ENCODE peak calls at places on chromosomes 13 and 19, in six cellular contexts. One of them, this sample, is unnamed.

GRCh38 chr19:34676697-34677385 is at the start of gene SCGB2B2:
- DNase-seq in activated naive CD8-positive, alpha-beta T cell treated with anti-CD3 and anti-CD28 coated beads for 36 hours: peak
- DNase-seq in stimulated activated CD4-positive, alpha-beta T cell treated with anti-CD3 and anti-CD28 coated beads, TNF-alpha, amount 100 ng/mL, for 1 hour: no peak
- DNase-seq in T-helper 2 cell: no peak
- DNase-seq in anterior cingulate cortex: peak
- DNase-seq in naive thymus-derived CD8-positive, alpha-beta T cell: no peak
- DNase-seq in this sample: no peak

GRCh38 chr19:18412610-18413239 is 6.5 kb upstream of the SSBP4 start:
- DNase-seq in T-helper 2 cell: no peak
- DNase-seq in stimulated activated CD4-positive, alpha-beta T cell treated with anti-CD3 and anti-CD28 coated beads, TNF-alpha, amount 100 ng/mL, for 1 hour: no peak
- DNase-seq in naive thymus-derived CD8-positive, alpha-beta T cell: no peak
- DNase-seq in anterior cingulate cortex: no peak
- DNase-seq in activated naive CD8-positive, alpha-beta T cell treated with anti-CD3 and anti-CD28 coated beads for 36 hours: no peak
- DNase-seq in this sample: no peak

GRCh38 chr19:50252111-50252886 is 48.9 kb downstream of the MYH14 start:
- DNase-seq in stimulated activated CD4-positive, alpha-beta T cell treated with anti-CD3 and anti-CD28 coated beads, TNF-alpha, amount 100 ng/mL, for 1 hour: no peak
- DNase-seq in activated naive CD8-positive, alpha-beta T cell treated with anti-CD3 and anti-CD28 coated beads for 36 hours: peak
- DNase-seq in naive thymus-derived CD8-positive, alpha-beta T cell: no peak
- DNase-seq in anterior cingulate cortex: peak
- DNase-seq in T-helper 2 cell: peak
- DNase-seq in this sample: peak

GRCh38 chr19:50510121-50510670 is 795 bp downstream of the JOSD2 start:
- DNase-seq in naive thymus-derived CD8-positive, alpha-beta T cell: no peak
- DNase-seq in stimulated activated CD4-positive, alpha-beta T cell treated with anti-CD3 and anti-CD28 coated beads, TNF-alpha, amount 100 ng/mL, for 1 hour: no peak
- DNase-seq in anterior cingulate cortex: peak
- DNase-seq in T-helper 2 cell: no peak
- DNase-seq in activated naive CD8-positive, alpha-beta T cell treated with anti-CD3 and anti-CD28 coated beads for 36 hours: no peak
- DNase-seq in this sample: no peak

GRCh38 chr19:45405435-45406164 is 731 bp upstream of the PPP1R13L start:
- DNase-seq in naive thymus-derived CD8-positive, alpha-beta T cell: peak
- DNase-seq in T-helper 2 cell: peak
- DNase-seq in anterior cingulate cortex: peak
- DNase-seq in stimulated activated CD4-positive, alpha-beta T cell treated with anti-CD3 and anti-CD28 coated beads, TNF-alpha, amount 100 ng/mL, for 1 hour: peak
- DNase-seq in activated naive CD8-positive, alpha-beta T cell treated with anti-CD3 and anti-CD28 coated beads for 36 hours: peak
- DNase-seq in this sample: peak

GRCh38 chr19:33938821-33939220 is 142.2 kb downstream of the KCTD15 start:
- DNase-seq in activated naive CD8-positive, alpha-beta T cell treated with anti-CD3 and anti-CD28 coated beads for 36 hours: no peak
- DNase-seq in T-helper 2 cell: no peak
- DNase-seq in anterior cingulate cortex: no peak
- DNase-seq in naive thymus-derived CD8-positive, alpha-beta T cell: no peak
- DNase-seq in stimulated activated CD4-positive, alpha-beta T cell treated with anti-CD3 and anti-CD28 coated beads, TNF-alpha, amount 100 ng/mL, for 1 hour: no peak
- DNase-seq in this sample: no peak

GRCh38 chr19:14361824-14362223 is 19.4 kb upstream of the ADGRE5 start:
- DNase-seq in T-helper 2 cell: no peak
- DNase-seq in activated naive CD8-positive, alpha-beta T cell treated with anti-CD3 and anti-CD28 coated beads for 36 hours: peak
- DNase-seq in anterior cingulate cortex: no peak
- DNase-seq in naive thymus-derived CD8-positive, alpha-beta T cell: peak
- DNase-seq in stimulated activated CD4-positive, alpha-beta T cell treated with anti-CD3 and anti-CD28 coated beads, TNF-alpha, amount 100 ng/mL, for 1 hour: no peak
- DNase-seq in this sample: peak

GRCh38 chr13:43100667-43101066 is 77.3 kb downstream of the DNAJC15 start:
- DNase-seq in activated naive CD8-positive, alpha-beta T cell treated with anti-CD3 and anti-CD28 coated beads for 36 hours: no peak
- DNase-seq in anterior cingulate cortex: no peak
- DNase-seq in naive thymus-derived CD8-positive, alpha-beta T cell: no peak
- DNase-seq in stimulated activated CD4-positive, alpha-beta T cell treated with anti-CD3 and anti-CD28 coated beads, TNF-alpha, amount 100 ng/mL, for 1 hour: no peak
- DNase-seq in T-helper 2 cell: no peak
- DNase-seq in this sample: no peak

GRCh38 chr13:98626298-98626940 is 49.5 kb upstream of the STK24 start:
- DNase-seq in anterior cingulate cortex: no peak
- DNase-seq in stimulated activated CD4-positive, alpha-beta T cell treated with anti-CD3 and anti-CD28 coated beads, TNF-alpha, amount 100 ng/mL, for 1 hour: no peak
- DNase-seq in T-helper 2 cell: no peak
- DNase-seq in naive thymus-derived CD8-positive, alpha-beta T cell: no peak
- DNase-seq in activated naive CD8-positive, alpha-beta T cell treated with anti-CD3 and anti-CD28 coated beads for 36 hours: no peak
- DNase-seq in this sample: no peak

GRCh38 chr13:46593403-46593802 is 40.4 kb downstream of the LRCH1 start:
- DNase-seq in naive thymus-derived CD8-positive, alpha-beta T cell: peak
- DNase-seq in activated naive CD8-positive, alpha-beta T cell treated with anti-CD3 and anti-CD28 coated beads for 36 hours: peak
- DNase-seq in stimulated activated CD4-positive, alpha-beta T cell treated with anti-CD3 and anti-CD28 coated beads, TNF-alpha, amount 100 ng/mL, for 1 hour: no peak
- DNase-seq in anterior cingulate cortex: no peak
- DNase-seq in T-helper 2 cell: peak
- DNase-seq in this sample: no peak

GRCh38 chr13:33455291-33455690 is 169.7 kb upstream of the STARD13 start:
- DNase-seq in naive thymus-derived CD8-positive, alpha-beta T cell: no peak
- DNase-seq in T-helper 2 cell: no peak
- DNase-seq in activated naive CD8-positive, alpha-beta T cell treated with anti-CD3 and anti-CD28 coated beads for 36 hours: no peak
- DNase-seq in stimulated activated CD4-positive, alpha-beta T cell treated with anti-CD3 and anti-CD28 coated beads, TNF-alpha, amount 100 ng/mL, for 1 hour: no peak
- DNase-seq in anterior cingulate cortex: no peak
- DNase-seq in this sample: no peak

GRCh38 chr13:112014857-112015256 is 52.1 kb upstream of the SOX1 start:
- DNase-seq in stimulated activated CD4-positive, alpha-beta T cell treated with anti-CD3 and anti-CD28 coated beads, TNF-alpha, amount 100 ng/mL, for 1 hour: no peak
- DNase-seq in naive thymus-derived CD8-positive, alpha-beta T cell: no peak
- DNase-seq in T-helper 2 cell: no peak
- DNase-seq in activated naive CD8-positive, alpha-beta T cell treated with anti-CD3 and anti-CD28 coated beads for 36 hours: no peak
- DNase-seq in anterior cingulate cortex: no peak
- DNase-seq in this sample: no peak

GRCh38 chr19:15291666-15292065 is 40.7 kb downstream of the BRD4 start:
- DNase-seq in stimulated activated CD4-positive, alpha-beta T cell treated with anti-CD3 and anti-CD28 coated beads, TNF-alpha, amount 100 ng/mL, for 1 hour: no peak
- DNase-seq in anterior cingulate cortex: no peak
- DNase-seq in T-helper 2 cell: no peak
- DNase-seq in naive thymus-derived CD8-positive, alpha-beta T cell: no peak
- DNase-seq in activated naive CD8-positive, alpha-beta T cell treated with anti-CD3 and anti-CD28 coated beads for 36 hours: no peak
- DNase-seq in this sample: no peak

GRCh38 chr13:43730642-43731041 is 56.1 kb downstream of the ENOX1 start:
- DNase-seq in stimulated activated CD4-positive, alpha-beta T cell treated with anti-CD3 and anti-CD28 coated beads, TNF-alpha, amount 100 ng/mL, for 1 hour: no peak
- DNase-seq in activated naive CD8-positive, alpha-beta T cell treated with anti-CD3 and anti-CD28 coated beads for 36 hours: no peak
- DNase-seq in naive thymus-derived CD8-positive, alpha-beta T cell: no peak
- DNase-seq in anterior cingulate cortex: no peak
- DNase-seq in T-helper 2 cell: no peak
- DNase-seq in this sample: no peak

GRCh38 chr19:55452381-55453325 is 8.8 kb downstream of the ISOC2 start:
- DNase-seq in naive thymus-derived CD8-positive, alpha-beta T cell: no peak
- DNase-seq in stimulated activated CD4-positive, alpha-beta T cell treated with anti-CD3 and anti-CD28 coated beads, TNF-alpha, amount 100 ng/mL, for 1 hour: no peak
- DNase-seq in anterior cingulate cortex: peak
- DNase-seq in activated naive CD8-positive, alpha-beta T cell treated with anti-CD3 and anti-CD28 coated beads for 36 hours: peak
- DNase-seq in T-helper 2 cell: peak
- DNase-seq in this sample: peak

GRCh38 chr13:39036212-39036611 is 1.7 kb downstream of the PROSER1 start:
- DNase-seq in naive thymus-derived CD8-positive, alpha-beta T cell: no peak
- DNase-seq in activated naive CD8-positive, alpha-beta T cell treated with anti-CD3 and anti-CD28 coated beads for 36 hours: no peak
- DNase-seq in stimulated activated CD4-positive, alpha-beta T cell treated with anti-CD3 and anti-CD28 coated beads, TNF-alpha, amount 100 ng/mL, for 1 hour: no peak
- DNase-seq in T-helper 2 cell: no peak
- DNase-seq in anterior cingulate cortex: no peak
- DNase-seq in this sample: peak

GRCh38 chr13:114147803-114148520 is 15.5 kb upstream of the RASA3 start:
- DNase-seq in anterior cingulate cortex: no peak
- DNase-seq in activated naive CD8-positive, alpha-beta T cell treated with anti-CD3 and anti-CD28 coated beads for 36 hours: no peak
- DNase-seq in naive thymus-derived CD8-positive, alpha-beta T cell: no peak
- DNase-seq in stimulated activated CD4-positive, alpha-beta T cell treated with anti-CD3 and anti-CD28 coated beads, TNF-alpha, amount 100 ng/mL, for 1 hour: no peak
- DNase-seq in T-helper 2 cell: no peak
- DNase-seq in this sample: no peak

GRCh38 chr13:28012896-28013295 is 24.4 kb upstream of the URAD start:
- DNase-seq in T-helper 2 cell: no peak
- DNase-seq in anterior cingulate cortex: no peak
- DNase-seq in stimulated activated CD4-positive, alpha-beta T cell treated with anti-CD3 and anti-CD28 coated beads, TNF-alpha, amount 100 ng/mL, for 1 hour: no peak
- DNase-seq in activated naive CD8-positive, alpha-beta T cell treated with anti-CD3 and anti-CD28 coated beads for 36 hours: no peak
- DNase-seq in naive thymus-derived CD8-positive, alpha-beta T cell: no peak
- DNase-seq in this sample: no peak

GRCh38 chr13:78339927-78340326 is 263.4 kb downstream of the POU4F1 start:
- DNase-seq in activated naive CD8-positive, alpha-beta T cell treated with anti-CD3 and anti-CD28 coated beads for 36 hours: no peak
- DNase-seq in anterior cingulate cortex: no peak
- DNase-seq in stimulated activated CD4-positive, alpha-beta T cell treated with anti-CD3 and anti-CD28 coated beads, TNF-alpha, amount 100 ng/mL, for 1 hour: no peak
- DNase-seq in naive thymus-derived CD8-positive, alpha-beta T cell: no peak
- DNase-seq in T-helper 2 cell: no peak
- DNase-seq in this sample: no peak

GRCh38 chr13:94028234-94029145 is 451.0 kb downstream of the DCT start:
- DNase-seq in stimulated activated CD4-positive, alpha-beta T cell treated with anti-CD3 and anti-CD28 coated beads, TNF-alpha, amount 100 ng/mL, for 1 hour: no peak
- DNase-seq in activated naive CD8-positive, alpha-beta T cell treated with anti-CD3 and anti-CD28 coated beads for 36 hours: no peak
- DNase-seq in naive thymus-derived CD8-positive, alpha-beta T cell: no peak
- DNase-seq in T-helper 2 cell: no peak
- DNase-seq in anterior cingulate cortex: no peak
- DNase-seq in this sample: no peak

GRCh38 chr19:48053856-48054255 is 10.0 kb upstream of the CABP5 start:
- DNase-seq in T-helper 2 cell: no peak
- DNase-seq in naive thymus-derived CD8-positive, alpha-beta T cell: no peak
- DNase-seq in anterior cingulate cortex: no peak
- DNase-seq in activated naive CD8-positive, alpha-beta T cell treated with anti-CD3 and anti-CD28 coated beads for 36 hours: no peak
- DNase-seq in stimulated activated CD4-positive, alpha-beta T cell treated with anti-CD3 and anti-CD28 coated beads, TNF-alpha, amount 100 ng/mL, for 1 hour: no peak
- DNase-seq in this sample: no peak

GRCh38 chr19:14550201-14550754 is 20.9 kb downstream of the TECR start:
- DNase-seq in naive thymus-derived CD8-positive, alpha-beta T cell: no peak
- DNase-seq in anterior cingulate cortex: no peak
- DNase-seq in activated naive CD8-positive, alpha-beta T cell treated with anti-CD3 and anti-CD28 coated beads for 36 hours: no peak
- DNase-seq in T-helper 2 cell: no peak
- DNase-seq in stimulated activated CD4-positive, alpha-beta T cell treated with anti-CD3 and anti-CD28 coated beads, TNF-alpha, amount 100 ng/mL, for 1 hour: no peak
- DNase-seq in this sample: peak

GRCh38 chr13:71290963-71291937 is 575.8 kb downstream of the DACH1 start:
- DNase-seq in naive thymus-derived CD8-positive, alpha-beta T cell: no peak
- DNase-seq in anterior cingulate cortex: no peak
- DNase-seq in stimulated activated CD4-positive, alpha-beta T cell treated with anti-CD3 and anti-CD28 coated beads, TNF-alpha, amount 100 ng/mL, for 1 hour: peak
- DNase-seq in T-helper 2 cell: peak
- DNase-seq in activated naive CD8-positive, alpha-beta T cell treated with anti-CD3 and anti-CD28 coated beads for 36 hours: peak
- DNase-seq in this sample: peak

GRCh38 chr13:28056970-28057712 is 43.2 kb downstream of the FLT3 start:
- DNase-seq in stimulated activated CD4-positive, alpha-beta T cell treated with anti-CD3 and anti-CD28 coated beads, TNF-alpha, amount 100 ng/mL, for 1 hour: no peak
- DNase-seq in anterior cingulate cortex: no peak
- DNase-seq in naive thymus-derived CD8-positive, alpha-beta T cell: no peak
- DNase-seq in T-helper 2 cell: no peak
- DNase-seq in activated naive CD8-positive, alpha-beta T cell treated with anti-CD3 and anti-CD28 coated beads for 36 hours: no peak
- DNase-seq in this sample: no peak

GRCh38 chr13:102642475-102642874 is 45.7 kb downstream of the TPP2 start:
- DNase-seq in T-helper 2 cell: no peak
- DNase-seq in naive thymus-derived CD8-positive, alpha-beta T cell: no peak
- DNase-seq in activated naive CD8-positive, alpha-beta T cell treated with anti-CD3 and anti-CD28 coated beads for 36 hours: no peak
- DNase-seq in stimulated activated CD4-positive, alpha-beta T cell treated with anti-CD3 and anti-CD28 coated beads, TNF-alpha, amount 100 ng/mL, for 1 hour: no peak
- DNase-seq in anterior cingulate cortex: peak
- DNase-seq in this sample: no peak

GRCh38 chr19:40691421-40692211 is 1.2 kb upstream of the NUMBL start:
- DNase-seq in naive thymus-derived CD8-positive, alpha-beta T cell: no peak
- DNase-seq in T-helper 2 cell: no peak
- DNase-seq in activated naive CD8-positive, alpha-beta T cell treated with anti-CD3 and anti-CD28 coated beads for 36 hours: peak
- DNase-seq in stimulated activated CD4-positive, alpha-beta T cell treated with anti-CD3 and anti-CD28 coated beads, TNF-alpha, amount 100 ng/mL, for 1 hour: no peak
- DNase-seq in anterior cingulate cortex: no peak
- DNase-seq in this sample: no peak

GRCh38 chr13:64529874-64530485 is 2700.2 kb downstream of the PCDH9 start:
- DNase-seq in activated naive CD8-positive, alpha-beta T cell treated with anti-CD3 and anti-CD28 coated beads for 36 hours: no peak
- DNase-seq in naive thymus-derived CD8-positive, alpha-beta T cell: no peak
- DNase-seq in stimulated activated CD4-positive, alpha-beta T cell treated with anti-CD3 and anti-CD28 coated beads, TNF-alpha, amount 100 ng/mL, for 1 hour: no peak
- DNase-seq in anterior cingulate cortex: no peak
- DNase-seq in T-helper 2 cell: no peak
- DNase-seq in this sample: peak

GRCh38 chr13:114101831-114102520 is 30.4 kb downstream of the RASA3 start:
- DNase-seq in activated naive CD8-positive, alpha-beta T cell treated with anti-CD3 and anti-CD28 coated beads for 36 hours: no peak
- DNase-seq in T-helper 2 cell: no peak
- DNase-seq in stimulated activated CD4-positive, alpha-beta T cell treated with anti-CD3 and anti-CD28 coated beads, TNF-alpha, amount 100 ng/mL, for 1 hour: no peak
- DNase-seq in naive thymus-derived CD8-positive, alpha-beta T cell: no peak
- DNase-seq in anterior cingulate cortex: no peak
- DNase-seq in this sample: no peak

GRCh38 chr13:24076636-24077035 is 83.9 kb upstream of the SPATA13 start:
- DNase-seq in naive thymus-derived CD8-positive, alpha-beta T cell: no peak
- DNase-seq in anterior cingulate cortex: no peak
- DNase-seq in stimulated activated CD4-positive, alpha-beta T cell treated with anti-CD3 and anti-CD28 coated beads, TNF-alpha, amount 100 ng/mL, for 1 hour: no peak
- DNase-seq in activated naive CD8-positive, alpha-beta T cell treated with anti-CD3 and anti-CD28 coated beads for 36 hours: no peak
- DNase-seq in T-helper 2 cell: no peak
- DNase-seq in this sample: no peak

GRCh38 chr19:5395996-5396939 is 55.7 kb upstream of the PTPRS start:
- DNase-seq in activated naive CD8-positive, alpha-beta T cell treated with anti-CD3 and anti-CD28 coated beads for 36 hours: no peak
- DNase-seq in anterior cingulate cortex: no peak
- DNase-seq in stimulated activated CD4-positive, alpha-beta T cell treated with anti-CD3 and anti-CD28 coated beads, TNF-alpha, amount 100 ng/mL, for 1 hour: no peak
- DNase-seq in naive thymus-derived CD8-positive, alpha-beta T cell: no peak
- DNase-seq in T-helper 2 cell: no peak
- DNase-seq in this sample: no peak

GRCh38 chr19:33050110-33050509 is 14.6 kb downstream of the RHPN2 start:
- DNase-seq in T-helper 2 cell: no peak
- DNase-seq in naive thymus-derived CD8-positive, alpha-beta T cell: no peak
- DNase-seq in activated naive CD8-positive, alpha-beta T cell treated with anti-CD3 and anti-CD28 coated beads for 36 hours: no peak
- DNase-seq in stimulated activated CD4-positive, alpha-beta T cell treated with anti-CD3 and anti-CD28 coated beads, TNF-alpha, amount 100 ng/mL, for 1 hour: no peak
- DNase-seq in anterior cingulate cortex: no peak
- DNase-seq in this sample: no peak